ENCODE peak calls at places on chromosomes 11 and 22, in six cellular contexts. G is progenitor cell of endocrine pancreas; Z is GDM1; E is cardiac fibroblast; X is stimulated activated naive CD4-positive, alpha-beta T cell; P is NCI-H2081. F is an unnamed sample.

GRCh38 chr22:17470880-17471500 is 92.3 kb upstream of the SLC25A18 start:
- DNase-seq in G (no peak), Z (no peak), E (no peak), X (no peak), P (no peak), F (no peak)

GRCh38 chr22:45537734-45538181 is 35.1 kb downstream of the FBLN1 start:
- DNase-seq in G (no peak), Z (no peak), E (peak), X (no peak), P (peak), F (no peak)

GRCh38 chr11:88535266-88535665 is 197.7 kb upstream of the CTSC start:
- DNase-seq in G (no peak), Z (no peak), E (peak), X (no peak), P (no peak), F (no peak)

GRCh38 chr22:49670610-49671330 is 156.9 kb downstream of the BRD1 start:
- DNase-seq in G (no peak), Z (no peak), E (no peak), X (no peak), P (no peak), F (no peak)

GRCh38 chr22:44710474-44711235 is 8.7 kb downstream of the PRR5 start:
- DNase-seq in G (no peak), Z (no peak), E (no peak), X (no peak), P (peak), F (peak)

GRCh38 chr22:36075724-36076123 is 47.1 kb upstream of the RBFOX2 start:
- DNase-seq in G (no peak), Z (no peak), E (no peak), X (no peak), P (no peak), F (no peak)

GRCh38 chr11:133650082-133650481 is 117.8 kb upstream of the OPCML start:
- DNase-seq in G (no peak), Z (no peak), E (no peak), X (no peak), P (no peak), F (no peak)

GRCh38 chr11:121645596-121645995 is 192.8 kb upstream of the SORL1-AS1 start:
- DNase-seq in G (no peak), Z (no peak), E (peak), X (no peak), P (no peak), F (no peak)

GRCh38 chr11:77151804-77152513 is 23.9 kb downstream of the MYO7A start:
- DNase-seq in G (no peak), Z (peak), E (peak), X (no peak), P (no peak), F (peak)

GRCh38 chr11:73330569-73331093 is 22.6 kb downstream of the ARHGEF17 start:
- DNase-seq in G (no peak), Z (no peak), E (peak), X (no peak), P (no peak), F (no peak)

GRCh38 chr11:81915045-81915444 is 818.6 kb downstream of the FAM181B start:
- DNase-seq in G (no peak), Z (no peak), E (peak), X (no peak), P (no peak), F (no peak)

GRCh38 chr11:45846174-45846675 is 1.1 kb upstream of the CRY2 start:
- DNase-seq in G (no peak), Z (no peak), E (no peak), X (no peak), P (no peak), F (no peak)

GRCh38 chr11:69234740-69235710 is 58.9 kb upstream of the MYEOV start:
- DNase-seq in G (no peak), Z (no peak), E (no peak), X (no peak), P (no peak), F (no peak)

GRCh38 chr22:44207981-44208317 is 27.2 kb downstream of the PARVG start:
- DNase-seq in G (no peak), Z (no peak), E (no peak), X (no peak), P (no peak), F (no peak)

GRCh38 chr11:1570896-1571759 is 943 bp downstream of the DUSP8 start:
- DNase-seq in G (no peak), Z (no peak), E (no peak), X (peak), P (peak), F (no peak)

GRCh38 chr22:39114157-39114511 is 17.1 kb downstream of the APOBEC3H start:
- DNase-seq in G (no peak), Z (no peak), E (no peak), X (no peak), P (no peak), F (no peak)

GRCh38 chr11:72831521-72832300 is 17.5 kb downstream of the ATG16L2 start:
- DNase-seq in G (peak), Z (peak), E (peak), X (peak), P (peak), F (peak)

GRCh38 chr11:34245043-34245442 is 112.8 kb downstream of the ABTB2 start:
- DNase-seq in G (no peak), Z (no peak), E (no peak), X (no peak), P (no peak), F (no peak)

GRCh38 chr11:117898059-117898458 is 21.6 kb upstream of the FXYD6 start:
- DNase-seq in G (no peak), Z (no peak), E (no peak), X (no peak), P (no peak), F (no peak)

GRCh38 chr11:95279921-95280861 is 49.2 kb upstream of the SESN3 start:
- DNase-seq in G (no peak), Z (no peak), E (no peak), X (no peak), P (no peak), F (no peak)

GRCh38 chr11:69442807-69443137 is 38.7 kb upstream of the LINC01488 start:
- DNase-seq in G (no peak), Z (no peak), E (peak), X (no peak), P (no peak), F (no peak)

GRCh38 chr11:44466531-44467179 is 98.8 kb upstream of the CD82 start:
- DNase-seq in G (no peak), Z (no peak), E (no peak), X (no peak), P (no peak), F (no peak)

GRCh38 chr22:33105501-33105911 is 47.3 kb upstream of the SYN3 start:
- DNase-seq in G (no peak), Z (no peak), E (peak), X (no peak), P (no peak), F (no peak)

GRCh38 chr11:9568854-9569587 is 4.4 kb upstream of the WEE1 start:
- DNase-seq in G (peak), Z (no peak), E (peak), X (no peak), P (peak), F (no peak)

F was measured in activated T-helper 9 cell treated with anti-CD3 and anti-CD28 coated beads, Interleukin-2, amount 50 U/mL, for 16 hours.